ENCODE peak calls at places on chromosomes 2 and 18, in ten cellular contexts. One of them, this sample, is unnamed.

GRCh38 chr2:231935207-231935524 is 9.0 kb upstream of the NPPC start:
- ATAC-seq in CD4-positive, alpha-beta T cell: no peak
- ATAC-seq in gastroesophageal sphincter: no peak
- ATAC-seq in lower lobe of right lung: no peak
- ATAC-seq in activated CD4-positive, alpha-beta T cell treated with anti-CD3 and anti-CD28 coated beads for 36 hours: no peak
- ATAC-seq in stimulated activated memory B cell treated with anti-CD40 and anti-IgM and Interleukin-4, amounts not matched to agents 10 μg/mL and 1 μg/mL and 100 μg/mL, for 72 hours: no peak
- ATAC-seq in upper lobe of left lung: no peak
- ATAC-seq in K562: peak; percentile 50
- ATAC-seq in heart right ventricle: no peak
- ATAC-seq in activated B cell treated with CpG ODN at 0.5 μM for 24 hours: no peak
- ATAC-seq in this sample: no peak

GRCh38 chr2:161415041-161415440 is 1.1 kb upstream of the TBR1 start:
- ATAC-seq in lower lobe of right lung: peak; percentile 28
- ATAC-seq in stimulated activated memory B cell treated with anti-CD40 and anti-IgM and Interleukin-4, amounts not matched to agents 10 μg/mL and 1 μg/mL and 100 μg/mL, for 72 hours: peak; percentile 14
- ATAC-seq in activated CD4-positive, alpha-beta T cell treated with anti-CD3 and anti-CD28 coated beads for 36 hours: peak; percentile 36
- ATAC-seq in activated B cell treated with CpG ODN at 0.5 μM for 24 hours: peak; percentile 29
- ATAC-seq in CD4-positive, alpha-beta T cell: peak; percentile 41
- ATAC-seq in upper lobe of left lung: peak; percentile 15
- ATAC-seq in K562: peak; percentile 7
- ATAC-seq in heart right ventricle: no peak
- ATAC-seq in gastroesophageal sphincter: no peak
- ATAC-seq in this sample: no peak

GRCh38 chr2:234980476-234981187 is 28.8 kb downstream of the SH3BP4 start:
- ATAC-seq in activated CD4-positive, alpha-beta T cell treated with anti-CD3 and anti-CD28 coated beads for 36 hours: no peak
- ATAC-seq in CD4-positive, alpha-beta T cell: no peak
- ATAC-seq in activated B cell treated with CpG ODN at 0.5 μM for 24 hours: no peak
- ATAC-seq in heart right ventricle: no peak
- ATAC-seq in lower lobe of right lung: peak; percentile 54
- ATAC-seq in K562: no peak
- ATAC-seq in upper lobe of left lung: no peak
- ATAC-seq in gastroesophageal sphincter: no peak
- ATAC-seq in stimulated activated memory B cell treated with anti-CD40 and anti-IgM and Interleukin-4, amounts not matched to agents 10 μg/mL and 1 μg/mL and 100 μg/mL, for 72 hours: no peak
- ATAC-seq in this sample: no peak

GRCh38 chr2:65366595-65367125 is 65.7 kb downstream of the SPRED2 start:
- ATAC-seq in activated B cell treated with CpG ODN at 0.5 μM for 24 hours: peak; percentile 50
- ATAC-seq in gastroesophageal sphincter: no peak
- ATAC-seq in upper lobe of left lung: peak; percentile 76
- ATAC-seq in K562: peak; percentile 83
- ATAC-seq in CD4-positive, alpha-beta T cell: peak; percentile 32
- ATAC-seq in activated CD4-positive, alpha-beta T cell treated with anti-CD3 and anti-CD28 coated beads for 36 hours: peak; percentile 97
- ATAC-seq in lower lobe of right lung: peak; percentile 90
- ATAC-seq in heart right ventricle: no peak
- ATAC-seq in stimulated activated memory B cell treated with anti-CD40 and anti-IgM and Interleukin-4, amounts not matched to agents 10 μg/mL and 1 μg/mL and 100 μg/mL, for 72 hours: peak; percentile 60
- ATAC-seq in this sample: peak; percentile 92

GRCh38 chr2:173436088-173436487 is 81.4 kb downstream of the CDCA7 start:
- ATAC-seq in activated B cell treated with CpG ODN at 0.5 μM for 24 hours: no peak
- ATAC-seq in CD4-positive, alpha-beta T cell: no peak
- ATAC-seq in stimulated activated memory B cell treated with anti-CD40 and anti-IgM and Interleukin-4, amounts not matched to agents 10 μg/mL and 1 μg/mL and 100 μg/mL, for 72 hours: no peak
- ATAC-seq in upper lobe of left lung: no peak
- ATAC-seq in gastroesophageal sphincter: no peak
- ATAC-seq in activated CD4-positive, alpha-beta T cell treated with anti-CD3 and anti-CD28 coated beads for 36 hours: peak; percentile 83
- ATAC-seq in K562: no peak
- ATAC-seq in lower lobe of right lung: no peak
- ATAC-seq in heart right ventricle: no peak
- ATAC-seq in this sample: no peak

GRCh38 chr2:136324966-136325365 is 207.0 kb upstream of the CXCR4 start:
- ATAC-seq in heart right ventricle: no peak
- ATAC-seq in activated B cell treated with CpG ODN at 0.5 μM for 24 hours: no peak
- ATAC-seq in stimulated activated memory B cell treated with anti-CD40 and anti-IgM and Interleukin-4, amounts not matched to agents 10 μg/mL and 1 μg/mL and 100 μg/mL, for 72 hours: peak; percentile 5
- ATAC-seq in CD4-positive, alpha-beta T cell: no peak
- ATAC-seq in K562: no peak
- ATAC-seq in activated CD4-positive, alpha-beta T cell treated with anti-CD3 and anti-CD28 coated beads for 36 hours: no peak
- ATAC-seq in lower lobe of right lung: peak; percentile 26
- ATAC-seq in upper lobe of left lung: peak; percentile 61
- ATAC-seq in gastroesophageal sphincter: no peak
- ATAC-seq in this sample: no peak

GRCh38 chr18:8811115-8811514 is 105.8 kb downstream of the MTCL1 start:
- ATAC-seq in activated B cell treated with CpG ODN at 0.5 μM for 24 hours: no peak
- ATAC-seq in heart right ventricle: no peak
- ATAC-seq in lower lobe of right lung: no peak
- ATAC-seq in activated CD4-positive, alpha-beta T cell treated with anti-CD3 and anti-CD28 coated beads for 36 hours: no peak
- ATAC-seq in stimulated activated memory B cell treated with anti-CD40 and anti-IgM and Interleukin-4, amounts not matched to agents 10 μg/mL and 1 μg/mL and 100 μg/mL, for 72 hours: no peak
- ATAC-seq in K562: no peak
- ATAC-seq in upper lobe of left lung: no peak
- ATAC-seq in CD4-positive, alpha-beta T cell: no peak
- ATAC-seq in gastroesophageal sphincter: no peak
- ATAC-seq in this sample: peak; percentile 76

GRCh38 chr2:147521936-147522335 is 322.9 kb upstream of the ACVR2A start:
- ATAC-seq in CD4-positive, alpha-beta T cell: no peak
- ATAC-seq in K562: no peak
- ATAC-seq in lower lobe of right lung: no peak
- ATAC-seq in heart right ventricle: no peak
- ATAC-seq in activated B cell treated with CpG ODN at 0.5 μM for 24 hours: no peak
- ATAC-seq in gastroesophageal sphincter: no peak
- ATAC-seq in activated CD4-positive, alpha-beta T cell treated with anti-CD3 and anti-CD28 coated beads for 36 hours: no peak
- ATAC-seq in stimulated activated memory B cell treated with anti-CD40 and anti-IgM and Interleukin-4, amounts not matched to agents 10 μg/mL and 1 μg/mL and 100 μg/mL, for 72 hours: no peak
- ATAC-seq in upper lobe of left lung: no peak
- ATAC-seq in this sample: no peak

GRCh38 chr2:68403199-68403644 is 38.1 kb downstream of the PLEK start:
- ATAC-seq in activated B cell treated with CpG ODN at 0.5 μM for 24 hours: peak; percentile 89
- ATAC-seq in K562: peak; percentile 93
- ATAC-seq in gastroesophageal sphincter: no peak
- ATAC-seq in activated CD4-positive, alpha-beta T cell treated with anti-CD3 and anti-CD28 coated beads for 36 hours: no peak
- ATAC-seq in lower lobe of right lung: no peak
- ATAC-seq in CD4-positive, alpha-beta T cell: no peak
- ATAC-seq in stimulated activated memory B cell treated with anti-CD40 and anti-IgM and Interleukin-4, amounts not matched to agents 10 μg/mL and 1 μg/mL and 100 μg/mL, for 72 hours: peak; percentile 73
- ATAC-seq in heart right ventricle: no peak
- ATAC-seq in upper lobe of left lung: no peak
- ATAC-seq in this sample: peak; percentile 38

GRCh38 chr18:23916338-23916737 is 98.2 kb upstream of the TTC39C start:
- ATAC-seq in activated B cell treated with CpG ODN at 0.5 μM for 24 hours: no peak
- ATAC-seq in gastroesophageal sphincter: no peak
- ATAC-seq in activated CD4-positive, alpha-beta T cell treated with anti-CD3 and anti-CD28 coated beads for 36 hours: no peak
- ATAC-seq in lower lobe of right lung: no peak
- ATAC-seq in upper lobe of left lung: no peak
- ATAC-seq in stimulated activated memory B cell treated with anti-CD40 and anti-IgM and Interleukin-4, amounts not matched to agents 10 μg/mL and 1 μg/mL and 100 μg/mL, for 72 hours: no peak
- ATAC-seq in K562: no peak
- ATAC-seq in heart right ventricle: no peak
- ATAC-seq in CD4-positive, alpha-beta T cell: no peak
- ATAC-seq in this sample: no peak

GRCh38 chr18:36315736-36316135 is 18.2 kb downstream of the FHOD3 start:
- ATAC-seq in K562: no peak
- ATAC-seq in activated B cell treated with CpG ODN at 0.5 μM for 24 hours: no peak
- ATAC-seq in lower lobe of right lung: no peak
- ATAC-seq in CD4-positive, alpha-beta T cell: no peak
- ATAC-seq in gastroesophageal sphincter: no peak
- ATAC-seq in stimulated activated memory B cell treated with anti-CD40 and anti-IgM and Interleukin-4, amounts not matched to agents 10 μg/mL and 1 μg/mL and 100 μg/mL, for 72 hours: no peak
- ATAC-seq in upper lobe of left lung: peak; percentile 63
- ATAC-seq in heart right ventricle: peak; percentile 76
- ATAC-seq in activated CD4-positive, alpha-beta T cell treated with anti-CD3 and anti-CD28 coated beads for 36 hours: no peak
- ATAC-seq in this sample: peak; percentile 78

GRCh38 chr18:63951302-63951705 is 2.2 kb downstream of the HMSD start:
- ATAC-seq in lower lobe of right lung: no peak
- ATAC-seq in gastroesophageal sphincter: no peak
- ATAC-seq in activated CD4-positive, alpha-beta T cell treated with anti-CD3 and anti-CD28 coated beads for 36 hours: peak; percentile 53
- ATAC-seq in CD4-positive, alpha-beta T cell: no peak
- ATAC-seq in stimulated activated memory B cell treated with anti-CD40 and anti-IgM and Interleukin-4, amounts not matched to agents 10 μg/mL and 1 μg/mL and 100 μg/mL, for 72 hours: no peak
- ATAC-seq in K562: no peak
- ATAC-seq in heart right ventricle: no peak
- ATAC-seq in upper lobe of left lung: no peak
- ATAC-seq in activated B cell treated with CpG ODN at 0.5 μM for 24 hours: no peak
- ATAC-seq in this sample: no peak

GRCh38 chr2:164917296-164917903 is 37.9 kb downstream of the SLC38A11 start:
- ATAC-seq in activated CD4-positive, alpha-beta T cell treated with anti-CD3 and anti-CD28 coated beads for 36 hours: no peak
- ATAC-seq in stimulated activated memory B cell treated with anti-CD40 and anti-IgM and Interleukin-4, amounts not matched to agents 10 μg/mL and 1 μg/mL and 100 μg/mL, for 72 hours: no peak
- ATAC-seq in activated B cell treated with CpG ODN at 0.5 μM for 24 hours: no peak
- ATAC-seq in gastroesophageal sphincter: peak; percentile 60
- ATAC-seq in K562: no peak
- ATAC-seq in lower lobe of right lung: peak; percentile 70
- ATAC-seq in upper lobe of left lung: peak; percentile 63
- ATAC-seq in heart right ventricle: no peak
- ATAC-seq in CD4-positive, alpha-beta T cell: no peak
- ATAC-seq in this sample: no peak

GRCh38 chr2:227443889-227444568 is 27.9 kb upstream of the AGFG1 start:
- ATAC-seq in gastroesophageal sphincter: no peak
- ATAC-seq in lower lobe of right lung: no peak
- ATAC-seq in CD4-positive, alpha-beta T cell: no peak
- ATAC-seq in activated B cell treated with CpG ODN at 0.5 μM for 24 hours: no peak
- ATAC-seq in stimulated activated memory B cell treated with anti-CD40 and anti-IgM and Interleukin-4, amounts not matched to agents 10 μg/mL and 1 μg/mL and 100 μg/mL, for 72 hours: no peak
- ATAC-seq in activated CD4-positive, alpha-beta T cell treated with anti-CD3 and anti-CD28 coated beads for 36 hours: no peak
- ATAC-seq in heart right ventricle: no peak
- ATAC-seq in K562: peak; percentile 60
- ATAC-seq in upper lobe of left lung: no peak
- ATAC-seq in this sample: no peak

GRCh38 chr18:28651298-28651697 is 474.4 kb upstream of the CDH2 start:
- ATAC-seq in upper lobe of left lung: no peak
- ATAC-seq in activated CD4-positive, alpha-beta T cell treated with anti-CD3 and anti-CD28 coated beads for 36 hours: no peak
- ATAC-seq in activated B cell treated with CpG ODN at 0.5 μM for 24 hours: no peak
- ATAC-seq in CD4-positive, alpha-beta T cell: no peak
- ATAC-seq in K562: no peak
- ATAC-seq in lower lobe of right lung: no peak
- ATAC-seq in heart right ventricle: no peak
- ATAC-seq in gastroesophageal sphincter: no peak
- ATAC-seq in stimulated activated memory B cell treated with anti-CD40 and anti-IgM and Interleukin-4, amounts not matched to agents 10 μg/mL and 1 μg/mL and 100 μg/mL, for 72 hours: no peak
- ATAC-seq in this sample: no peak

GRCh38 chr2:191038241-191038725 is 24.3 kb upstream of the STAT1 start:
- ATAC-seq in lower lobe of right lung: peak; percentile 28
- ATAC-seq in activated CD4-positive, alpha-beta T cell treated with anti-CD3 and anti-CD28 coated beads for 36 hours: peak; percentile 85
- ATAC-seq in stimulated activated memory B cell treated with anti-CD40 and anti-IgM and Interleukin-4, amounts not matched to agents 10 μg/mL and 1 μg/mL and 100 μg/mL, for 72 hours: no peak
- ATAC-seq in CD4-positive, alpha-beta T cell: peak; percentile 68
- ATAC-seq in heart right ventricle: no peak
- ATAC-seq in upper lobe of left lung: peak; percentile 36
- ATAC-seq in gastroesophageal sphincter: no peak
- ATAC-seq in activated B cell treated with CpG ODN at 0.5 μM for 24 hours: no peak
- ATAC-seq in K562: peak; percentile 70
- ATAC-seq in this sample: peak; percentile 70

GRCh38 chr2:43634604-43635306 is 2.3 kb upstream of the PLEKHH2 start:
- ATAC-seq in K562: no peak
- ATAC-seq in heart right ventricle: no peak
- ATAC-seq in upper lobe of left lung: peak; percentile 3
- ATAC-seq in activated B cell treated with CpG ODN at 0.5 μM for 24 hours: no peak
- ATAC-seq in CD4-positive, alpha-beta T cell: no peak
- ATAC-seq in stimulated activated memory B cell treated with anti-CD40 and anti-IgM and Interleukin-4, amounts not matched to agents 10 μg/mL and 1 μg/mL and 100 μg/mL, for 72 hours: no peak
- ATAC-seq in gastroesophageal sphincter: no peak
- ATAC-seq in activated CD4-positive, alpha-beta T cell treated with anti-CD3 and anti-CD28 coated beads for 36 hours: no peak
- ATAC-seq in lower lobe of right lung: no peak
- ATAC-seq in this sample: peak; percentile 53

GRCh38 chr2:235570966-235571692 is 77.3 kb downstream of the AGAP1 start:
- ATAC-seq in heart right ventricle: no peak
- ATAC-seq in activated B cell treated with CpG ODN at 0.5 μM for 24 hours: no peak
- ATAC-seq in stimulated activated memory B cell treated with anti-CD40 and anti-IgM and Interleukin-4, amounts not matched to agents 10 μg/mL and 1 μg/mL and 100 μg/mL, for 72 hours: no peak
- ATAC-seq in upper lobe of left lung: no peak
- ATAC-seq in CD4-positive, alpha-beta T cell: no peak
- ATAC-seq in lower lobe of right lung: no peak
- ATAC-seq in activated CD4-positive, alpha-beta T cell treated with anti-CD3 and anti-CD28 coated beads for 36 hours: no peak
- ATAC-seq in gastroesophageal sphincter: no peak
- ATAC-seq in K562: peak; percentile 72
- ATAC-seq in this sample: no peak

GRCh38 chr2:54904836-54905235 is 145.4 kb downstream of the RTN4 start:
- ATAC-seq in K562: peak; percentile 29
- ATAC-seq in activated B cell treated with CpG ODN at 0.5 μM for 24 hours: no peak
- ATAC-seq in CD4-positive, alpha-beta T cell: no peak
- ATAC-seq in heart right ventricle: no peak
- ATAC-seq in lower lobe of right lung: no peak
- ATAC-seq in gastroesophageal sphincter: no peak
- ATAC-seq in upper lobe of left lung: no peak
- ATAC-seq in stimulated activated memory B cell treated with anti-CD40 and anti-IgM and Interleukin-4, amounts not matched to agents 10 μg/mL and 1 μg/mL and 100 μg/mL, for 72 hours: no peak
- ATAC-seq in activated CD4-positive, alpha-beta T cell treated with anti-CD3 and anti-CD28 coated beads for 36 hours: no peak
- ATAC-seq in this sample: peak; percentile 48

GRCh38 chr2:144324446-144325045 is 195.4 kb downstream of the ZEB2 start:
- ATAC-seq in lower lobe of right lung: no peak
- ATAC-seq in activated B cell treated with CpG ODN at 0.5 μM for 24 hours: peak; percentile 10
- ATAC-seq in heart right ventricle: no peak
- ATAC-seq in CD4-positive, alpha-beta T cell: peak; percentile 27
- ATAC-seq in gastroesophageal sphincter: no peak
- ATAC-seq in upper lobe of left lung: no peak
- ATAC-seq in stimulated activated memory B cell treated with anti-CD40 and anti-IgM and Interleukin-4, amounts not matched to agents 10 μg/mL and 1 μg/mL and 100 μg/mL, for 72 hours: peak; percentile 64
- ATAC-seq in K562: no peak
- ATAC-seq in activated CD4-positive, alpha-beta T cell treated with anti-CD3 and anti-CD28 coated beads for 36 hours: peak; percentile 57
- ATAC-seq in this sample: no peak

GRCh38 chr18:10234912-10235439 is 219.5 kb upstream of the APCDD1 start:
- ATAC-seq in activated B cell treated with CpG ODN at 0.5 μM for 24 hours: no peak
- ATAC-seq in gastroesophageal sphincter: peak; percentile 84
- ATAC-seq in lower lobe of right lung: peak; percentile 55
- ATAC-seq in activated CD4-positive, alpha-beta T cell treated with anti-CD3 and anti-CD28 coated beads for 36 hours: no peak
- ATAC-seq in heart right ventricle: no peak
- ATAC-seq in upper lobe of left lung: peak; percentile 76
- ATAC-seq in K562: no peak
- ATAC-seq in CD4-positive, alpha-beta T cell: no peak
- ATAC-seq in stimulated activated memory B cell treated with anti-CD40 and anti-IgM and Interleukin-4, amounts not matched to agents 10 μg/mL and 1 μg/mL and 100 μg/mL, for 72 hours: no peak
- ATAC-seq in this sample: no peak

GRCh38 chr2:98654702-98655488 is 46.5 kb downstream of the UNC50 start:
- ATAC-seq in activated CD4-positive, alpha-beta T cell treated with anti-CD3 and anti-CD28 coated beads for 36 hours: peak; percentile 38
- ATAC-seq in CD4-positive, alpha-beta T cell: peak; percentile 63
- ATAC-seq in heart right ventricle: no peak
- ATAC-seq in gastroesophageal sphincter: no peak
- ATAC-seq in upper lobe of left lung: peak; percentile 64
- ATAC-seq in K562: no peak
- ATAC-seq in activated B cell treated with CpG ODN at 0.5 μM for 24 hours: peak; percentile 62
- ATAC-seq in lower lobe of right lung: peak; percentile 56
- ATAC-seq in stimulated activated memory B cell treated with anti-CD40 and anti-IgM and Interleukin-4, amounts not matched to agents 10 μg/mL and 1 μg/mL and 100 μg/mL, for 72 hours: no peak
- ATAC-seq in this sample: no peak

GRCh38 chr2:11642972-11643371 is 27.0 kb downstream of the NTSR2 start:
- ATAC-seq in K562: peak; percentile 47
- ATAC-seq in upper lobe of left lung: no peak
- ATAC-seq in heart right ventricle: no peak
- ATAC-seq in gastroesophageal sphincter: no peak
- ATAC-seq in stimulated activated memory B cell treated with anti-CD40 and anti-IgM and Interleukin-4, amounts not matched to agents 10 μg/mL and 1 μg/mL and 100 μg/mL, for 72 hours: no peak
- ATAC-seq in CD4-positive, alpha-beta T cell: no peak
- ATAC-seq in activated B cell treated with CpG ODN at 0.5 μM for 24 hours: no peak
- ATAC-seq in lower lobe of right lung: no peak
- ATAC-seq in activated CD4-positive, alpha-beta T cell treated with anti-CD3 and anti-CD28 coated beads for 36 hours: no peak
- ATAC-seq in this sample: no peak

GRCh38 chr2:111659361-111660281 is 224.4 kb downstream of the ANAPC1 start:
- ATAC-seq in activated CD4-positive, alpha-beta T cell treated with anti-CD3 and anti-CD28 coated beads for 36 hours: no peak
- ATAC-seq in upper lobe of left lung: peak; percentile 89
- ATAC-seq in gastroesophageal sphincter: peak; percentile 92
- ATAC-seq in lower lobe of right lung: peak; percentile 96
- ATAC-seq in CD4-positive, alpha-beta T cell: no peak
- ATAC-seq in K562: peak; percentile 45
- ATAC-seq in stimulated activated memory B cell treated with anti-CD40 and anti-IgM and Interleukin-4, amounts not matched to agents 10 μg/mL and 1 μg/mL and 100 μg/mL, for 72 hours: peak; percentile 62
- ATAC-seq in activated B cell treated with CpG ODN at 0.5 μM for 24 hours: peak; percentile 76
- ATAC-seq in heart right ventricle: peak; percentile 70
- ATAC-seq in this sample: peak; percentile 88

GRCh38 chr18:9055185-9055584 is 47.3 kb upstream of the NDUFV2 start:
- ATAC-seq in upper lobe of left lung: peak; percentile 78
- ATAC-seq in stimulated activated memory B cell treated with anti-CD40 and anti-IgM and Interleukin-4, amounts not matched to agents 10 μg/mL and 1 μg/mL and 100 μg/mL, for 72 hours: peak; percentile 53
- ATAC-seq in activated CD4-positive, alpha-beta T cell treated with anti-CD3 and anti-CD28 coated beads for 36 hours: peak; percentile 64
- ATAC-seq in activated B cell treated with CpG ODN at 0.5 μM for 24 hours: peak; percentile 37
- ATAC-seq in K562: peak; percentile 79
- ATAC-seq in gastroesophageal sphincter: peak; percentile 88
- ATAC-seq in CD4-positive, alpha-beta T cell: no peak
- ATAC-seq in lower lobe of right lung: peak; percentile 81
- ATAC-seq in heart right ventricle: no peak
- ATAC-seq in this sample: peak; percentile 93

GRCh38 chr18:69951182-69951581 is 3.5 kb upstream of the CD226 start:
- ATAC-seq in upper lobe of left lung: no peak
- ATAC-seq in stimulated activated memory B cell treated with anti-CD40 and anti-IgM and Interleukin-4, amounts not matched to agents 10 μg/mL and 1 μg/mL and 100 μg/mL, for 72 hours: no peak
- ATAC-seq in gastroesophageal sphincter: no peak
- ATAC-seq in heart right ventricle: no peak
- ATAC-seq in K562: no peak
- ATAC-seq in activated CD4-positive, alpha-beta T cell treated with anti-CD3 and anti-CD28 coated beads for 36 hours: no peak
- ATAC-seq in activated B cell treated with CpG ODN at 0.5 μM for 24 hours: no peak
- ATAC-seq in lower lobe of right lung: no peak
- ATAC-seq in CD4-positive, alpha-beta T cell: no peak
- ATAC-seq in this sample: no peak

GRCh38 chr2:222878877-222879601 is 18.2 kb downstream of the ACSL3 start:
- ATAC-seq in upper lobe of left lung: peak; percentile 34
- ATAC-seq in activated CD4-positive, alpha-beta T cell treated with anti-CD3 and anti-CD28 coated beads for 36 hours: no peak
- ATAC-seq in activated B cell treated with CpG ODN at 0.5 μM for 24 hours: no peak
- ATAC-seq in gastroesophageal sphincter: no peak
- ATAC-seq in CD4-positive, alpha-beta T cell: no peak
- ATAC-seq in heart right ventricle: peak; percentile 19
- ATAC-seq in K562: peak; percentile 31
- ATAC-seq in stimulated activated memory B cell treated with anti-CD40 and anti-IgM and Interleukin-4, amounts not matched to agents 10 μg/mL and 1 μg/mL and 100 μg/mL, for 72 hours: no peak
- ATAC-seq in lower lobe of right lung: peak; percentile 86
- ATAC-seq in this sample: peak; percentile 31

GRCh38 chr2:220641137-220641536 is 931.0 kb downstream of the EPHA4 start:
- ATAC-seq in heart right ventricle: no peak
- ATAC-seq in gastroesophageal sphincter: no peak
- ATAC-seq in activated B cell treated with CpG ODN at 0.5 μM for 24 hours: no peak
- ATAC-seq in K562: no peak
- ATAC-seq in lower lobe of right lung: no peak
- ATAC-seq in upper lobe of left lung: no peak
- ATAC-seq in stimulated activated memory B cell treated with anti-CD40 and anti-IgM and Interleukin-4, amounts not matched to agents 10 μg/mL and 1 μg/mL and 100 μg/mL, for 72 hours: no peak
- ATAC-seq in CD4-positive, alpha-beta T cell: no peak
- ATAC-seq in activated CD4-positive, alpha-beta T cell treated with anti-CD3 and anti-CD28 coated beads for 36 hours: no peak
- ATAC-seq in this sample: no peak

This sample was measured in esophagus mucosa.